ENCODE peak calls at places on chromosomes 2 and 18, in ten cellular contexts. One of them, this sample, is unnamed.

GRCh38 chr2:177273456-177273855 is 8.9 kb upstream of the NFE2L2 start:
- DNase-seq in hepatocyte: no peak
- DNase-seq in IMR-90: no peak
- DNase-seq in A172: no peak
- DNase-seq in RPMI7951: no peak
- DNase-seq in EL: no peak
- DNase-seq in fibroblast of the aortic adventitia: peak
- DNase-seq in GDM1: no peak
- DNase-seq in endothelial cell: no peak
- DNase-seq in stimulated activated CD4-positive, alpha-beta T cell treated with anti-CD3 and anti-CD28 coated beads, Interleukin-4, amount 100 ng/mL, for 24 hours: no peak
- DNase-seq in this sample: no peak

GRCh38 chr18:47557160-47557559 is 305.7 kb upstream of the SKOR2 start:
- DNase-seq in stimulated activated CD4-positive, alpha-beta T cell treated with anti-CD3 and anti-CD28 coated beads, Interleukin-4, amount 100 ng/mL, for 24 hours: no peak
- DNase-seq in EL: no peak
- DNase-seq in hepatocyte: no peak
- DNase-seq in A172: no peak
- DNase-seq in fibroblast of the aortic adventitia: no peak
- DNase-seq in IMR-90: no peak
- DNase-seq in RPMI7951: no peak
- DNase-seq in endothelial cell: no peak
- DNase-seq in GDM1: no peak
- DNase-seq in this sample: no peak

GRCh38 chr2:46188041-46188715 is 109.0 kb upstream of the EPAS1 start:
- DNase-seq in hepatocyte: no peak
- DNase-seq in EL: no peak
- DNase-seq in fibroblast of the aortic adventitia: peak
- DNase-seq in RPMI7951: no peak
- DNase-seq in GDM1: no peak
- DNase-seq in A172: no peak
- DNase-seq in IMR-90: no peak
- DNase-seq in endothelial cell: no peak
- DNase-seq in stimulated activated CD4-positive, alpha-beta T cell treated with anti-CD3 and anti-CD28 coated beads, Interleukin-4, amount 100 ng/mL, for 24 hours: no peak
- DNase-seq in this sample: no peak

GRCh38 chr2:101559576-101559975 is 84.7 kb upstream of the RFX8 start:
- DNase-seq in EL: peak
- DNase-seq in IMR-90: peak
- DNase-seq in GDM1: no peak
- DNase-seq in endothelial cell: no peak
- DNase-seq in fibroblast of the aortic adventitia: peak
- DNase-seq in stimulated activated CD4-positive, alpha-beta T cell treated with anti-CD3 and anti-CD28 coated beads, Interleukin-4, amount 100 ng/mL, for 24 hours: no peak
- DNase-seq in RPMI7951: peak
- DNase-seq in hepatocyte: no peak
- DNase-seq in A172: no peak
- DNase-seq in this sample: no peak

GRCh38 chr2:25521665-25522387 is 151.6 kb downstream of the DTNB start:
- DNase-seq in IMR-90: peak
- DNase-seq in endothelial cell: peak
- DNase-seq in EL: peak
- DNase-seq in fibroblast of the aortic adventitia: peak
- DNase-seq in stimulated activated CD4-positive, alpha-beta T cell treated with anti-CD3 and anti-CD28 coated beads, Interleukin-4, amount 100 ng/mL, for 24 hours: peak
- DNase-seq in hepatocyte: peak
- DNase-seq in A172: peak
- DNase-seq in GDM1: peak
- DNase-seq in RPMI7951: peak
- DNase-seq in this sample: peak

GRCh38 chr2:218658671-218659257 is 659 bp downstream of the ZNF142 start:
- DNase-seq in fibroblast of the aortic adventitia: peak
- DNase-seq in GDM1: no peak
- DNase-seq in stimulated activated CD4-positive, alpha-beta T cell treated with anti-CD3 and anti-CD28 coated beads, Interleukin-4, amount 100 ng/mL, for 24 hours: peak
- DNase-seq in A172: peak
- DNase-seq in hepatocyte: peak
- DNase-seq in endothelial cell: peak
- DNase-seq in EL: peak
- DNase-seq in RPMI7951: peak
- DNase-seq in IMR-90: peak
- DNase-seq in this sample: peak

GRCh38 chr2:159637988-159638501 is 21.7 kb upstream of the BAZ2B start:
- DNase-seq in A172: peak
- DNase-seq in fibroblast of the aortic adventitia: peak
- DNase-seq in IMR-90: peak
- DNase-seq in RPMI7951: peak
- DNase-seq in stimulated activated CD4-positive, alpha-beta T cell treated with anti-CD3 and anti-CD28 coated beads, Interleukin-4, amount 100 ng/mL, for 24 hours: no peak
- DNase-seq in hepatocyte: no peak
- DNase-seq in GDM1: no peak
- DNase-seq in EL: peak
- DNase-seq in endothelial cell: no peak
- DNase-seq in this sample: no peak

GRCh38 chr18:22667158-22667557 is 249.4 kb upstream of the CTAGE1 start:
- DNase-seq in IMR-90: no peak
- DNase-seq in endothelial cell: no peak
- DNase-seq in hepatocyte: no peak
- DNase-seq in GDM1: no peak
- DNase-seq in fibroblast of the aortic adventitia: no peak
- DNase-seq in A172: no peak
- DNase-seq in RPMI7951: no peak
- DNase-seq in EL: no peak
- DNase-seq in stimulated activated CD4-positive, alpha-beta T cell treated with anti-CD3 and anti-CD28 coated beads, Interleukin-4, amount 100 ng/mL, for 24 hours: no peak
- DNase-seq in this sample: no peak

GRCh38 chr2:231364961-231365810 is 30.3 kb upstream of the B3GNT7 start:
- DNase-seq in hepatocyte: peak
- DNase-seq in IMR-90: peak
- DNase-seq in RPMI7951: peak
- DNase-seq in endothelial cell: peak
- DNase-seq in A172: peak
- DNase-seq in stimulated activated CD4-positive, alpha-beta T cell treated with anti-CD3 and anti-CD28 coated beads, Interleukin-4, amount 100 ng/mL, for 24 hours: no peak
- DNase-seq in fibroblast of the aortic adventitia: peak
- DNase-seq in GDM1: peak
- DNase-seq in EL: peak
- DNase-seq in this sample: peak

GRCh38 chr2:27705851-27706622 is 42.3 kb downstream of the SLC4A1AP start:
- DNase-seq in GDM1: no peak
- DNase-seq in stimulated activated CD4-positive, alpha-beta T cell treated with anti-CD3 and anti-CD28 coated beads, Interleukin-4, amount 100 ng/mL, for 24 hours: no peak
- DNase-seq in fibroblast of the aortic adventitia: peak
- DNase-seq in EL: peak
- DNase-seq in RPMI7951: peak
- DNase-seq in endothelial cell: no peak
- DNase-seq in hepatocyte: peak
- DNase-seq in A172: peak
- DNase-seq in IMR-90: peak
- DNase-seq in this sample: peak

GRCh38 chr2:68837164-68837860 is 33.9 kb downstream of the BMP10 start:
- DNase-seq in GDM1: peak
- DNase-seq in hepatocyte: peak
- DNase-seq in A172: no peak
- DNase-seq in RPMI7951: peak
- DNase-seq in IMR-90: peak
- DNase-seq in fibroblast of the aortic adventitia: peak
- DNase-seq in EL: no peak
- DNase-seq in stimulated activated CD4-positive, alpha-beta T cell treated with anti-CD3 and anti-CD28 coated beads, Interleukin-4, amount 100 ng/mL, for 24 hours: peak
- DNase-seq in endothelial cell: peak
- DNase-seq in this sample: peak

GRCh38 chr18:48663931-48664847 is 125.4 kb downstream of the CTIF start:
- DNase-seq in IMR-90: peak
- DNase-seq in RPMI7951: peak
- DNase-seq in GDM1: no peak
- DNase-seq in fibroblast of the aortic adventitia: peak
- DNase-seq in stimulated activated CD4-positive, alpha-beta T cell treated with anti-CD3 and anti-CD28 coated beads, Interleukin-4, amount 100 ng/mL, for 24 hours: peak
- DNase-seq in endothelial cell: peak
- DNase-seq in A172: peak
- DNase-seq in EL: peak
- DNase-seq in hepatocyte: peak
- DNase-seq in this sample: peak

GRCh38 chr2:105403241-105403784 is 4.5 kb upstream of the FHL2 start:
- DNase-seq in GDM1: no peak
- DNase-seq in IMR-90: no peak
- DNase-seq in A172: no peak
- DNase-seq in stimulated activated CD4-positive, alpha-beta T cell treated with anti-CD3 and anti-CD28 coated beads, Interleukin-4, amount 100 ng/mL, for 24 hours: no peak
- DNase-seq in hepatocyte: peak
- DNase-seq in endothelial cell: no peak
- DNase-seq in RPMI7951: no peak
- DNase-seq in EL: no peak
- DNase-seq in fibroblast of the aortic adventitia: no peak
- DNase-seq in this sample: no peak

This sample was measured in HT-29.